ENCODE peak calls at places on chromosomes 6 and 20, in seven cellular contexts. J, S, G, T, R, L and Z are unnamed samples.
A peak's percentile ranks its signal among the peaks of the same experiment; 100 is the strongest.

GRCh38 chr6:53734473-53735299 is 60.1 kb upstream of the LRRC1 start:
- DNase-seq in S (peak; percentile 62), G (no peak), L (peak; percentile 77), R (no peak), T (no peak), J (no peak), Z (peak; percentile 68)

GRCh38 chr6:11008821-11009220 is 35.3 kb downstream of the ELOVL2 start:
- DNase-seq in S (no peak), J (no peak), G (no peak), T (no peak), L (no peak), R (no peak), Z (no peak)

GRCh38 chr6:129102741-129103140 is 219.8 kb downstream of the LAMA2 start:
- DNase-seq in G (no peak), J (peak; percentile 60), R (peak; percentile 50), T (no peak), S (no peak), L (no peak), Z (no peak)

GRCh38 chr6:41636803-41637178 is 1.5 kb upstream of the MDFI start:
- DNase-seq in T (no peak), J (no peak), L (no peak), R (peak; percentile 55), S (peak; percentile 65), G (peak; percentile 85), Z (peak; percentile 85)

GRCh38 chr6:116595247-116595646 is 21.0 kb upstream of the RSPH4A start:
- DNase-seq in R (no peak), J (no peak), G (no peak), L (no peak), T (no peak), S (no peak), Z (no peak)

GRCh38 chr6:118122801-118123200 is 215.7 kb downstream of the SLC35F1 start:
- DNase-seq in S (no peak), R (no peak), L (no peak), J (no peak), G (no peak), T (no peak), Z (no peak)

GRCh38 chr6:160733045-160733646 is 31.1 kb downstream of the PLG start:
- DNase-seq in S (no peak), R (no peak), T (no peak), J (peak; percentile 12), G (no peak), L (peak; percentile 47), Z (peak; percentile 3)

GRCh38 chr6:1271071-1271763 is 40.7 kb upstream of the FOXQ1 start:
- DNase-seq in J (no peak), L (no peak), R (no peak), G (no peak), S (no peak), T (no peak), Z (no peak)

GRCh38 chr20:61693055-61693600 is 372.6 kb downstream of the TAF4 start:
- DNase-seq in L (no peak), R (no peak), J (no peak), T (no peak), G (no peak), S (no peak), Z (no peak)

GRCh38 chr6:124963416-124964083 is 1.3 kb downstream of the RNF217 start:
- DNase-seq in S (peak; percentile 37), G (no peak), L (peak; percentile 22), R (no peak), T (no peak), J (no peak), Z (peak; percentile 13)

GRCh38 chr20:36745234-36745926 is 510 bp downstream of the NDRG3 start:
- DNase-seq in S (peak; percentile 21), J (peak; percentile 29), G (no peak), R (no peak), T (no peak), L (peak; percentile 16), Z (peak; percentile 33)

GRCh38 chr6:159821726-159822125 is 21.6 kb downstream of the PNLDC1 start:
- DNase-seq in T (no peak), G (no peak), S (no peak), L (no peak), R (no peak), J (no peak), Z (no peak)

GRCh38 chr20:17950670-17951069 is 17.9 kb downstream of the SNX5 start:
- DNase-seq in S (no peak), T (no peak), L (no peak), R (no peak), J (no peak), G (no peak), Z (no peak)

GRCh38 chr6:90463359-90463758 is 123.5 kb downstream of the MAP3K7 start:
- DNase-seq in T (no peak), J (no peak), R (no peak), S (no peak), G (no peak), L (no peak), Z (no peak)

GRCh38 chr6:42629845-42630244 is 66.0 kb downstream of the UBR2 start:
- DNase-seq in G (no peak), T (no peak), S (no peak), R (no peak), J (no peak), L (no peak), Z (no peak)

GRCh38 chr6:30819287-30819917 is 64.9 kb upstream of the DDR1 start:
- DNase-seq in G (no peak), S (no peak), J (no peak), T (no peak), R (no peak), L (no peak), Z (no peak)

GRCh38 chr20:2706688-2707352 is 14.2 kb downstream of the EBF4 start:
- DNase-seq in L (no peak), R (no peak), J (no peak), S (no peak), G (no peak), T (no peak), Z (no peak)

GRCh38 chr6:20350215-20350614 is 51.5 kb upstream of the E2F3 start:
- DNase-seq in J (no peak), S (no peak), R (no peak), G (no peak), T (no peak), L (no peak), Z (no peak)

GRCh38 chr20:38128691-38129090 is 36.4 kb downstream of the TGM2 start:
- DNase-seq in R (no peak), S (peak; percentile 11), T (no peak), J (no peak), L (no peak), G (no peak), Z (no peak)

GRCh38 chr20:38127011-38127621 is 38.0 kb downstream of the TGM2 start:
- DNase-seq in T (no peak), G (no peak), S (peak; percentile 22), R (peak; percentile 35), J (no peak), L (peak; percentile 58), Z (peak; percentile 63)

GRCh38 chr20:38129248-38129865 is 35.7 kb downstream of the TGM2 start:
- DNase-seq in S (peak; percentile 17), J (no peak), L (no peak), R (no peak), T (no peak), G (no peak), Z (no peak)

GRCh38 chr20:38126146-38126912 is 38.7 kb downstream of the TGM2 start:
- DNase-seq in L (no peak), R (no peak), S (peak; percentile 20), J (no peak), G (no peak), T (no peak), Z (no peak)

GRCh38 chr20:38127920-38128528 is 37.0 kb downstream of the TGM2 start:
- DNase-seq in L (no peak), J (no peak), G (no peak), R (no peak), T (no peak), S (peak; percentile 14), Z (no peak)
- TF ChIP-seq POLR2A in L (no peak), J (no peak), G (no peak), R (no peak), T (no peak), S (no peak), Z (no peak)

GRCh38 chr6:107956586-107957164 is 1.3 kb downstream of the SEC63 start:
- DNase-seq in T (no peak), J (no peak), R (no peak), G (no peak), S (no peak), L (no peak), Z (no peak)
- TF ChIP-seq POLR2A in T (no peak), J (no peak), R (no peak), G (no peak), S (no peak), L (no peak), Z (no peak)

GRCh38 chr6:162730502-162730901 is 2.7 kb downstream of the PACRG start:
- DNase-seq in L (no peak), G (no peak), S (no peak), R (no peak), J (no peak), T (no peak), Z (no peak)

GRCh38 chr6:162726997-162727346 is 594 bp downstream of the PRKN start:
- DNase-seq in R (no peak), T (no peak), J (no peak), L (no peak), S (no peak), G (no peak), Z (no peak)

GRCh38 chr6:162728706-162729105 is 932 bp downstream of the PACRG start:
- DNase-seq in G (no peak), L (no peak), R (no peak), S (no peak), J (no peak), T (no peak), Z (no peak)

GRCh38 chr6:162728177-162728571 is 400 bp downstream of the PACRG start:
- DNase-seq in G (no peak), R (no peak), J (no peak), T (no peak), L (no peak), S (no peak), Z (no peak)

GRCh38 chr6:162727347-162728176 is at the start of the genes PACRG and PRKN:
- DNase-seq in R (peak; percentile 98), S (peak; percentile 99), J (peak; percentile 99), T (peak; percentile 92), L (peak; percentile 96), G (peak; percentile 98), Z (peak; percentile 77)
- TF ChIP-seq POLR2A in R (no peak), S (peak; percentile 93), J (peak; percentile 99), T (no peak), L (peak; percentile 90), G (peak; percentile 70), Z (peak; percentile 80)

GRCh38 chr6:70395301-70395672 is 18.0 kb upstream of the FAM135A start:
- DNase-seq in L (no peak), S (no peak), R (no peak), G (no peak), T (no peak), J (no peak), Z (no peak)

GRCh38 chr6:70396163-70396562 is 17.1 kb upstream of the FAM135A start:
- DNase-seq in L (no peak), R (no peak), T (no peak), G (no peak), S (no peak), J (no peak), Z (no peak)

GRCh38 chr6:70396796-70397729 is 16.2 kb upstream of the FAM135A start:
- DNase-seq in J (no peak), T (no peak), R (peak; percentile 27), G (no peak), L (no peak), S (no peak), Z (no peak)

GRCh38 chr6:70391513-70391912 is 21.8 kb upstream of the FAM135A start:
- DNase-seq in G (no peak), L (no peak), J (no peak), T (no peak), S (no peak), R (no peak), Z (no peak)

GRCh38 chr6:70394518-70395300 is 18.6 kb upstream of the FAM135A start:
- DNase-seq in R (no peak), G (no peak), T (no peak), L (no peak), S (peak; percentile 82), J (no peak), Z (no peak)
- TF ChIP-seq POLR2A in R (no peak), G (no peak), T (no peak), L (no peak), S (peak; percentile 20), J (no peak), Z (no peak)